ENCODE peak calls at places on chromosomes 3 and 15, in ten cellular contexts. D is neural progenitor cell, L is mesenchymal stem cell, Z is IMR-90, C is left lung, I is lung, M is psoas muscle, A is mammary epithelial cell, H is thoracic aorta, P is small intestine. E is an unnamed sample. For H3K4me1, the result is how much of the 10 kb centered on the place peaks cover.

GRCh38 chr15:69126054-69126469 is 34.4 kb upstream of the GLCE start:
- DNase-seq in D (no peak), L (peak), Z (peak), C (peak), I (peak), M (no peak), A (no peak), H (no peak), P (peak), E (no peak)

GRCh38 chr3:53860196-53860595 is 13.8 kb downstream of the IL17RB start:
- DNase-seq in D (no peak), L (no peak), Z (no peak), C (no peak), I (no peak), M (no peak), A (no peak), H (no peak), P (no peak), E (no peak)

GRCh38 chr3:99319961-99320360 is 318.4 kb upstream of the COL8A1 start:
- DNase-seq in D (no peak), L (peak), Z (peak), C (no peak), I (no peak), M (no peak), A (peak), H (no peak), P (no peak), E (no peak)

GRCh38 chr15:69468241-69469121 is 15.9 kb downstream of the RPLP1 start:
- DNase-seq in D (no peak), L (peak), Z (peak), C (peak), I (peak), M (no peak), A (peak), H (no peak), P (peak), E (no peak)

GRCh38 chr15:51303462-51303861 is 34.9 kb downstream of the CYP19A1 start:
- DNase-seq in D (no peak), L (no peak), Z (no peak), C (no peak), I (no peak), M (no peak), A (no peak), H (no peak), P (no peak), E (no peak)

GRCh38 chr3:127851899-127852298 is 29.6 kb upstream of the MGLL start:
- DNase-seq in D (peak), L (no peak), Z (no peak), C (no peak), I (no peak), M (no peak), A (no peak), H (no peak), P (no peak), E (peak)

GRCh38 chr3:137110392-137110996 is 152.7 kb downstream of the IL20RB start:
- DNase-seq in D (peak), L (peak), Z (peak), C (no peak), I (no peak), M (no peak), A (peak), H (no peak), P (peak), E (no peak)

GRCh38 chr15:45710657-45711056 is 75.8 kb downstream of the SQOR start:
- DNase-seq in D (no peak), L (peak), Z (no peak), C (no peak), I (no peak), M (no peak), A (no peak), H (no peak), P (no peak), E (no peak)

GRCh38 chr3:59809750-59810444 is 760.1 kb upstream of the CFAP20DC start:
- DNase-seq in D (no peak), L (peak), Z (peak), C (no peak), I (no peak), M (no peak), A (peak), H (no peak), P (peak), E (no peak)

GRCh38 chr15:37130356-37130755 is 30.0 kb upstream of the MEIS2 start:
- DNase-seq in D (no peak), L (no peak), Z (no peak), C (no peak), I (no peak), M (no peak), A (no peak), H (no peak), P (no peak), E (no peak)

GRCh38 chr3:124775776-124776336 is 45.6 kb downstream of the UMPS start:
- DNase-seq in D (peak), L (no peak), Z (no peak), C (no peak), I (no peak), M (no peak), A (no peak), H (no peak), P (no peak), E (no peak)

DNA sequence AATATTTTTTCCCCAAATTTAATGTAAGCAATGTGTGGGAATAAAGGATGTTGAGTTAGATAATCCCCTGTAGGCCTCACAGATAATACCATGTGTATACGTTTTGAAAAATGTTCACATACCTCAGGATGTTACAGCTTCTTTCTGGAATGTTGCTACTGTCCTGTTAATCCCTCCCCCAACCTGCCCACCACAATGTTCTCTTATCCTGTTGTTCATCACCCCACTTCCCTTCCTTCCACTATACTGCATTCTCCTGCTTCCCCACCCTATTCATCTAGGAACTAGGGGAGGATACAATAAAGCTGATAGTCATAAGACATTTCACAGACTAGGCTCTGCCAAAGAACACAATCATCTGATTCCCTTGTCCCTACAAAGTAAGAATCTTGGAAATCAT is 92.1 kb downstream of the IGF2BP2 start:
- DNase-seq in D (no peak), L (peak), Z (peak), C (no peak), I (no peak), M (no peak), A (peak), H (no peak), P (no peak), E (no peak)
- H3K4me1 ChIP-seq in D (under half), L (under half), Z (under half), C (under half), I (under half), M (under half), A (half or more), H (under half), P (under half), E (under half)

GRCh38 chr15:78714890-78715289 is 73.9 kb upstream of the CHRNB4 start:
- DNase-seq in D (no peak), L (no peak), Z (no peak), C (no peak), I (no peak), M (no peak), A (peak), H (no peak), P (no peak), E (no peak)
- H3K4me1 ChIP-seq in D (under half), L (under half), Z (under half), C (under half), I (under half), M (under half), A (under half), H (under half), P (under half), E (under half)

DNA sequence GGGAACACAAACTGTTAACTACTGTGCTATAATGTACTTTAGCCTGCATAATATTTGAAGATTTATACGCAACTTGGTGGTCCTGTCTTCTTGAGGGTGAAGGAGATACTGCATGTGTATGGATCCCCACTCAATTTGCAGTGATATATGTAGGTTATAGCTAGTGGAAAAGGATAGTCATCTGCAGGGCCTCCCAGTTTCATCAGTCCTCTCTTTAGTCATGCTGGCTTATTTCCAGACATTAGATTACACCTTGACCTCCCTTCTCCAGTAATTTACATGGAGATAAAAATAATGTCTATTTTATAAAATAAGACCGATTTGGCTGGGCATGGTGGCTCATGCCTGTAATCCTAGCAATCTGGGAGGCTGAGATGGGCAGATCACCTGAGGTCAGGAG is 3.7 kb downstream of the NR1D2 start:
- DNase-seq in D (no peak), L (peak), Z (peak), C (no peak), I (no peak), M (no peak), A (peak), H (no peak), P (peak), E (no peak)
- H3K4me1 ChIP-seq in D (under half), L (under half), Z (under half), C (under half), I (half or more), M (half or more), A (under half), H (half or more), P (under half), E (under half)

DNA sequence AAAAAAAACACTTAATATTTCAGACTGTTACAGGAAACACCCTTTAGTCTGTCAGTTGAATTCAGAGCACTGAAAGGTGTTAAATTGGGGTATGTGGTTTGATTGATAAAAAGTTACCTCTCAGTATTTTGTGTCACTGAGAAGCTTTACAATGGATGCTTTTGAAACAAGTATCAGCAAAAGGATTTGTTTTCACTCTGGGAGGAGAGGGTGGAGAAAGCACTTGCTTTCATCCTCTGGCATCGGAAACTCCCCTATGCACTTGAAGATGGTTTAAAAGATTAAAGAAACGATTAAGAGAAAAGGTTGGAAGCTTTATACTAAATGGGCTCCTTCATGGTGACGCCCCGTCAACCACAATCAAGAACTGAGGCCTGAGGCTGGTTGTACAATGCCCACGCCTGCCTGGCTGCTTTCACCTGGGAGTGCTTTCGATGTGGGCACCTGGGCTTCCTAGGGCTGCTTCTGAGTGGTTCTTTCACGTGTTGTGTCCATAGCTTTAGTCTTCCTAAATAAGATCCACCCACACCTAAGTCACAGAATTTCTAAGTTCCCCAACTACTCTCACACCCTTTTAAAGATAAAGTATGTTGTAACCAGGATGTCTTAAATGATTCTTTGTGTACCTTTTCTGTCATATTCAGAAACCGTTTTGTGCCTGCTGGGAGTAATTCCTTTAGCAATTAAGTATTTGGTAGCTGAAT is 17.9 kb downstream of the TMEM43 start:
- DNase-seq in D (no peak), L (peak), Z (no peak), C (no peak), I (no peak), M (no peak), A (peak), H (no peak), P (no peak), E (no peak)
- H3K4me1 ChIP-seq in D (under half), L (under half), Z (under half), C (under half), I (under half), M (under half), A (under half), H (under half), P (under half), E (under half)

GRCh38 chr3:134342269-134342668 is 32.0 kb downstream of the AMOTL2 start:
- DNase-seq in D (no peak), L (no peak), Z (no peak), C (peak), I (no peak), M (no peak), A (no peak), H (no peak), P (no peak), E (no peak)

GRCh38 chr3:134345202-134345601 is 29.0 kb downstream of the AMOTL2 start:
- DNase-seq in D (no peak), L (no peak), Z (no peak), C (peak), I (no peak), M (no peak), A (no peak), H (no peak), P (no peak), E (no peak)

GRCh38 chr3:134346744-134347143 is 27.5 kb downstream of the AMOTL2 start:
- DNase-seq in D (no peak), L (no peak), Z (no peak), C (no peak), I (no peak), M (no peak), A (no peak), H (no peak), P (no peak), E (no peak)

GRCh38 chr3:134347516-134347915 is 26.7 kb downstream of the AMOTL2 start:
- DNase-seq in D (no peak), L (no peak), Z (no peak), C (peak), I (no peak), M (no peak), A (no peak), H (no peak), P (peak), E (no peak)

GRCh38 chr3:134344560-134344959 is 29.7 kb downstream of the AMOTL2 start:
- DNase-seq in D (no peak), L (no peak), Z (no peak), C (no peak), I (no peak), M (no peak), A (no peak), H (no peak), P (no peak), E (no peak)
- H3K4me1 ChIP-seq in D (under half), L (under half), Z (under half), C (under half), I (under half), M (under half), A (under half), H (under half), P (under half), E (under half)

DNA sequence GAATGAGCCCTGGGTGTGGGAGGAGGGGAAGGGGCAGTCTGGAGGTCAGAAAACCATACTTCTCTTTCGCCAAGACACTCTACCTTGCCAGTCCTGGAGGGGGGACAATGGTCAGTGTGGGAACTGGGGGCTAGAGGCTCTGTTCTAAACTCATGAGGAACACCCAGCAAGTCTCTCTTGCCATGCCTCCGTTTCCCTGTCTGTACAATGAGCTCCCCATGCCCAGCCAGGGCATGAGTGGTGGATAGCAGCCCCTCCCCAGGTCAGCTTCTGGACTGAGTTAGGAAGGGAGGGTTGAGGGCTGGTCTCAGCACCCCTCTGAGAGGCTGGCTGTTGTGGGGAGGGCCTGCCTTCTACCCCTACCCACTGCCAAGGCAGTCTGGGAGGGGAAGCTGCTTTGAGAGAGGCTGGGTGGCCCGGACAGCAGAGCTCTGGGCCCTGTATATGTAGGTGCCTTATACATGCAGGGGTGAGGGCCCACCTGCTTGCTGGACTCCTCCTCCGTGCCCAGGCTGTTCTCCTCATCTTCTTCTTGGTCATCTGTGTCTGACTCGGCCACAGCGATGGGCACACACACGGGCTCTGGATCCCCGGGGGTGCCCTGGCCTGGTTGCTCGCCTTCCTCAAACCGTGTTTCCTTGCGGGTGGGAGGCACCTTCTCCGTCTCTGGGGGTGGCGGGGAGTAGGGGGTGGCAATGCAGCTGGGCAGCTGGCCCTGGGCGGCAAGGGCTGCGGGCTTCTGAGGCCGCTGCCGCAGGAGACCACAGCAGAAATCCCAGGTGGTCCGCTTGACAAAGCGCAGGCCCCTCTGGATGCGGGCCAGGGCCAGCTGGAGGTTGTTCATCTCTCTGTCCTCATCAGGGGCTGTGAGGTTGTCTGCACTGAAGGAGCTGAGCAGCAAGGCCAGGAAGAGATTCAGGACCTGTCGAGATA is 68.8 kb downstream of the SCN5A start:
- DNase-seq in D (no peak), L (no peak), Z (no peak), C (no peak), I (no peak), M (no peak), A (no peak), H (no peak), P (no peak), E (peak)
- H3K4me1 ChIP-seq in D (under half), L (under half), Z (under half), C (under half), I (under half), M (under half), A (under half), H (under half), P (under half), E (under half)

GRCh38 chr15:29675791-29676301 is 146.4 kb downstream of the TJP1 start:
- DNase-seq in D (peak), L (no peak), Z (no peak), C (no peak), I (no peak), M (no peak), A (no peak), H (no peak), P (no peak), E (peak)

GRCh38 chr15:29678504-29679034 is 143.7 kb downstream of the TJP1 start:
- DNase-seq in D (no peak), L (no peak), Z (no peak), C (no peak), I (no peak), M (no peak), A (no peak), H (no peak), P (no peak), E (no peak)

GRCh38 chr15:29676961-29677402 is 145.3 kb downstream of the TJP1 start:
- DNase-seq in D (peak), L (no peak), Z (peak), C (no peak), I (no peak), M (no peak), A (peak), H (no peak), P (peak), E (peak)

GRCh38 chr15:29677871-29678431 is 144.3 kb downstream of the TJP1 start:
- DNase-seq in D (no peak), L (no peak), Z (no peak), C (no peak), I (no peak), M (no peak), A (no peak), H (no peak), P (peak), E (peak)

DNA sequence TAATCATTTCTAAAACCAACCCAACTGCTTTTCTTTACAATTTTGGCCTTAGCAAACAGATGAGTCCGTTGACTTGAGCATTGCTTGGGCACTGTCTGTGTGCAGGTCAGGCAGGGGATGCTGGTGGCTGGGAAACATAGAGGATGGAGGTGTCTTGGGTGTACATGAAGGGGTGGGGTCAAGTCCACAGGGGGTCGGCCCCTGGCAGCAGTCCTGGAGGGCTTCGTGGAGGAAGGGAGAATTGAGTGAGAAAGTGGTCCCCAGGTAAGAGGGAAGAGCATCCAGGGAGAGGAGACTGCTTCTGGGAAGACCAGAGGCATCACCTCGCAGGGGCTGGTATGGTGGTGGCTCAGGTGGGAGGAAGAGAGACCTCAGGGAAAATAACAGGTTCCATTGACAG is 144.8 kb downstream of the TJP1 start:
- DNase-seq in D (no peak), L (no peak), Z (no peak), C (no peak), I (no peak), M (no peak), A (no peak), H (no peak), P (no peak), E (peak)
- H3K4me1 ChIP-seq in D (under half), L (under half), Z (under half), C (under half), I (under half), M (under half), A (under half), H (under half), P (under half), E (under half)